ENCODE peak calls at places on chromosomes 5 and 9, in five cellular contexts. I, J, R, A and B are unnamed samples.

GRCh38 chr5:175718401-175719108 is 60.7 kb downstream of the HRH2 start:
- DNase-seq in R (no peak), J (no peak), I (no peak), A (no peak), B (no peak)

GRCh38 chr5:112757468-112758208 is 20.0 kb downstream of the APC start:
- DNase-seq in J (no peak), I (peak), R (no peak), A (no peak), B (no peak)

GRCh38 chr9:127347831-127348699 is 48.9 kb upstream of the SLC2A8 start:
- DNase-seq in I (peak), J (no peak), R (no peak), A (no peak), B (no peak)

GRCh38 chr5:82351754-82352145 is 73.6 kb upstream of the RPS23 start:
- DNase-seq in I (peak), A (no peak), J (no peak), R (no peak), B (no peak)

GRCh38 chr5:77167695-77168111 is 42.8 kb upstream of the PDE8B start:
- DNase-seq in A (no peak), R (peak), J (no peak), I (peak), B (peak)

GRCh38 chr9:114017741-114018715 is 60.1 kb downstream of the AMBP start:
- DNase-seq in R (no peak), I (no peak), A (no peak), J (no peak), B (peak)

GRCh38 chr5:100668511-100668910 is 133.3 kb downstream of the FAM174A start:
- DNase-seq in I (no peak), J (no peak), A (no peak), R (no peak), B (no peak)

GRCh38 chr9:87630266-87630665 is 95.7 kb upstream of the CTSL start:
- DNase-seq in J (no peak), I (no peak), A (no peak), R (no peak), B (no peak)

GRCh38 chr9:84781431-84781830 is 111.9 kb downstream of the NTRK2 start:
- DNase-seq in I (no peak), R (no peak), J (no peak), A (no peak), B (no peak)

DNA sequence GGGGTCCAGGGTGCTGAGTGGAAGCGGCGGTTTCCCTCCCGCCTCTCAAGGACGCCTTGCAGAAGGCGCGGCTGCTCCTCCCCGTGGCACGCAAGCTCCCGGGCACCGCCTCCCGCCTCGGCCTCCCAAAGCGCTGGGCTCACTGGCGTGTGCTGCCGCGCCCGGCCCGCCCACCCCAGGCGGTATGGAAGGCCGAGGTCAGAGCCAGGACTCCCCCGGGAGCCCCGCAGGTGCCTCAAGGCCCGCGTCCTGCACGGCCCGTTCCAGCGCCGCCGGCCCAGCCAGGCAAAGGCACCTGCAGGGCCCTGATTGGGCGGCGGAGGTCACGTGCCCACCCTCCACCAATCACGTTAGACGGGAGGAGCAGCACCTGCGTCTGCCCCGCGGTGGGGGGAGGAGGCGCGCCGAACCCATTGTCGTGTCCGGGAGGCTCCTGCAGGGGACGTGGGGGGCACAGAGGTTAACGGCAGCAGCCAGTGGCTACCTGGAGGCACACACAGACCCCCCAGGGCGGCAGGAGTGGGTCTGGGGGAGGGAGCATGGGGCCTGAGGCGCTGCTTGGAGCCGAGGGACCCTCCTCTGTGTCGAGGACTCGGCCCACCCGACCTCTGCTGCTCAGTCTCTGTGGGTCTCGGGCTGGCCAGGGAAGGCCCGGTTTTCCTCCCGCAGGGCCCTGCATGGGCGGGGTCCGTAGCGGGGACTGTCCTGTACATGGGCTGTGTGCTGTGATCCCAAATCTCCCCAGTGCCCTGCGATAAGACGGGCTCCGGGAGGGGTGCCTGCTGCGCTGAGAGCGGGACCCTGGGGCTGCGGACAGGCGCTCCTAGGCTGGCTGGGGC is 2.0 kb upstream of the LCN12 start:
- DNase-seq in R (peak), I (peak), A (peak), J (peak), B (peak)
- TF ChIP-seq POLR2A in R (peak), I (peak), A (peak), J (peak), B (no peak)

GRCh38 chr9:76887003-76887821 is 18.7 kb downstream of the PRUNE2 start:
- DNase-seq in J (no peak), I (no peak), R (no peak), A (no peak), B (no peak)
- TF ChIP-seq CTCF in J (no peak), I (no peak), R (no peak), A (no peak), B (no peak)

GRCh38 chr5:181188700-181189362 is 16.2 kb downstream of the TRIM7 start:
- DNase-seq in J (no peak), A (peak), I (no peak), R (peak), B (peak)
- TF ChIP-seq POLR2A in J (no peak), A (no peak), I (no peak), R (no peak), B (no peak)

DNA sequence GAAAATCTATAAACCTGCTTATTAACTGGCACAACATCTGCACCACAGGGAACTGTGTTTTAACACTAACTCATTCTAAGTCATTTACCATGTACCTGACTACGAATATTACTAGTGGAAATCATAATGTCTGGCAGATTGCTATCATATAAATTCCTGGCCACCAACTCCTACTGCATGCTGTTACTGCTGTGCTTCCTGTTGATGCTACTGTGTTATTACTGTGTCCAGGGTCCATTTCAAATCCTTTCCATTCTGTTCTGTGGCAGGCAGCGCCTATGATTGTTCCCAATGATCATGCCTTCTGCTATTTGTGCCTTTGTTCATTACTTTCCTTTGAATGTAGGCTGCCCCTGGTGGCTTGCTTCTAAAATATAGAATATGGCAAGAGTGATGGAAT is 4.7 kb upstream of the ZNF131 start:
- DNase-seq in J (no peak), A (no peak), R (no peak), I (no peak), B (no peak)
- TF ChIP-seq CTCF in J (no peak), A (no peak), R (no peak), I (no peak), B (no peak)

GRCh38 chr9:129195606-129196005 is 17.5 kb upstream of the IER5L start:
- DNase-seq in A (no peak), R (no peak), I (no peak), J (no peak), B (no peak)

GRCh38 chr9:129191234-129191633 is 13.2 kb upstream of the IER5L start:
- DNase-seq in R (no peak), J (no peak), A (no peak), I (no peak), B (no peak)

GRCh38 chr9:129197978-129198736 is 20.1 kb upstream of the IER5L start:
- DNase-seq in J (no peak), A (peak), I (no peak), R (peak), B (peak)

GRCh38 chr9:129194222-129194621 is 16.2 kb upstream of the IER5L start:
- DNase-seq in J (no peak), A (no peak), I (no peak), R (no peak), B (no peak)

DNA sequence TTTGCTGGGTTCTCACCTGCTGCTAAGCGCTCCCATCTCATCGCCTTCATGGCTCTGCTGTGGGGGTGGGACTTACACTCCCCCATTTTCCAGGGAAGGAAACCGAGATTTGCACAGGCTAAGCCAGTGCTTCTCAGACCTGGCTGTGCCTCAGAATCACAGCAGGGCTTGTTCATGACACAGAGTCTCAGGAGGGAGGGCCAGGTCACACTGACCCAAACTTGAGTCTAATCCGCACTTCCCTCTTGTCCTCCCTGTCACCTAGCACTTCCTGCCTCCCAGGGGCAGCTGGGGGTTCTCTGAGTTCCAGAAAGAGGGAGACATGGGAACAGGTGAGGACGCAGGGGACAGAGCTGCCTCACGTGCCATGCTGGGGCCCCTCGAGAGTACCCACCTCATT is 15.6 kb upstream of the IER5L start:
- DNase-seq in J (no peak), I (no peak), A (no peak), R (no peak), B (no peak)
- TF ChIP-seq POLR2A in J (no peak), I (no peak), A (no peak), R (peak), B (no peak)